ENCODE peak calls at places on chromosomes 6 and 20, in eight cellular contexts. M is heart right ventricle, T is IMR-90, B is transverse colon, Z is SK-N-SH, D is A549, R is Peyer's patch, F is lower leg skin. J is an unnamed sample.
A peak's percentile ranks its signal among the peaks of the same experiment; 100 is the strongest.

GRCh38 chr6:13953061-13953705 is 28.4 kb downstream of the RNF182 start:
- DNase-seq in M (no peak), T (peak; percentile 51), B (no peak), Z (no peak), D (peak; percentile 19), R (no peak), F (no peak), J (peak; percentile 67)

GRCh38 chr20:62294516-62294915 is 8.3 kb upstream of the ADRM1 start:
- DNase-seq in M (no peak), T (no peak), B (no peak), Z (no peak), D (no peak), R (no peak), F (no peak), J (no peak)

GRCh38 chr20:40815156-40816038 is 126.4 kb upstream of the MAFB start:
- DNase-seq in M (no peak), T (no peak), B (no peak), Z (no peak), D (no peak), R (no peak), F (no peak), J (no peak)

GRCh38 chr20:36147707-36148106 is 6.8 kb upstream of the EPB41L1 start:
- DNase-seq in M (no peak), T (peak; percentile 81), B (no peak), Z (no peak), D (no peak), R (no peak), F (peak; percentile 85), J (no peak)

GRCh38 chr20:50837532-50838321 is 42.9 kb downstream of the BCAS4 start:
- DNase-seq in M (peak; percentile 41), T (peak; percentile 83), B (no peak), Z (no peak), D (no peak), R (peak; percentile 67), F (no peak), J (no peak)

GRCh38 chr6:5553767-5554166 is 292.5 kb downstream of the FARS2 start:
- DNase-seq in M (no peak), T (no peak), B (no peak), Z (no peak), D (no peak), R (no peak), F (no peak), J (no peak)

GRCh38 chr6:44096615-44097014 is 30.6 kb downstream of the MRPL14 start:
- DNase-seq in M (peak; percentile 67), T (peak; percentile 72), B (peak; percentile 81), Z (peak; percentile 86), D (peak; percentile 58), R (peak; percentile 70), F (peak; percentile 94), J (no peak)

GRCh38 chr20:36051318-36052116 is 83.1 kb downstream of the CNBD2 start:
- DNase-seq in M (no peak), T (no peak), B (no peak), Z (no peak), D (no peak), R (no peak), F (no peak), J (no peak)

GRCh38 chr6:160082627-160083026 is 39.0 kb upstream of the SLC22A1 start:
- DNase-seq in M (no peak), T (no peak), B (no peak), Z (no peak), D (no peak), R (no peak), F (no peak), J (no peak)

GRCh38 chr6:13451181-13451700 is 36.2 kb downstream of the GFOD1 start:
- DNase-seq in M (no peak), T (no peak), B (no peak), Z (no peak), D (no peak), R (no peak), F (peak; percentile 53), J (no peak)

GRCh38 chr20:31720486-31721407 is 1.9 kb downstream of the BCL2L1 start:
- DNase-seq in M (no peak), T (no peak), B (peak; percentile 60), Z (no peak), D (no peak), R (peak; percentile 22), F (no peak), J (no peak)

GRCh38 chr6:35954335-35954734 is 33.4 kb upstream of the SRPK1 start:
- DNase-seq in M (no peak), T (peak; percentile 27), B (no peak), Z (no peak), D (no peak), R (no peak), F (no peak), J (no peak)

GRCh38 chr6:35955521-35955920 is 34.6 kb upstream of the SRPK1 start:
- DNase-seq in M (no peak), T (no peak), B (no peak), Z (no peak), D (no peak), R (no peak), F (no peak), J (no peak)

GRCh38 chr6:35960192-35960591 is 39.3 kb upstream of the SRPK1 start:
- DNase-seq in M (no peak), T (peak; percentile 68), B (no peak), Z (no peak), D (no peak), R (no peak), F (no peak), J (no peak)

GRCh38 chr6:35955071-35955470 is 34.2 kb upstream of the SRPK1 start:
- DNase-seq in M (no peak), T (peak; percentile 64), B (no peak), Z (no peak), D (no peak), R (no peak), F (no peak), J (no peak)

DNA sequence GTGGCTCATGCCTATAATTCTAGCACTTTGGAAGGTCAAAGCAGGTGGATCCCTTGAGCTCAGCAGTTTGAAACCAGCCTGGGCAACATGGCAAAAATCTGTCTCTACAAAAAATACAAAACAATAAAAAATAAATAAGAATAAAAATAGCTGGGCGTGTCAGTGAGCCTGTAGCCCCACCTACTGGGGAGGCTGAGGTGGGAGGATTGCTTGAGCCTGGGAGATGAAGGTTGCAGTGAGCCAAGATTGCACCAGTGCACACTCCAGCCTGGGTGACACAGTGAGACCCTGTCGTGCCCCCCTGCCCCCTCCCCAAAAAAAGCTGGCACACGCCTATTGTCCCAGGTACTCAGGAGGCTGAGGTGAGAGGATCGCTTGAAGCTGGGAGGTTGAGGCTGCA is 35.1 kb upstream of the SRPK1 start:
- DNase-seq in M (no peak), T (no peak), B (no peak), Z (no peak), D (no peak), R (no peak), F (no peak), J (no peak)
- TF ChIP-seq CTCF in M (peak; percentile 32), T (peak; percentile 16), B (peak; percentile 23), Z (peak; percentile 40), D (peak; percentile 26), R (peak; percentile 10), F (no peak), J (peak; percentile 20)

GRCh38 chr6:85660181-85660611 is 17.5 kb upstream of the SYNCRIP start:
- DNase-seq in M (no peak), T (peak; percentile 98), B (no peak), Z (peak; percentile 64), D (peak; percentile 70), R (no peak), F (no peak), J (peak; percentile 57)
- H3K4me3 ChIP-seq in M (no peak overlapping the region), T (peak overlapping the region; percentile 2), B (no peak overlapping the region), Z (peak overlapping the region; percentile 46), D (no peak overlapping the region), R (no peak overlapping the region), F (no peak overlapping the region), J (no peak overlapping the region)

DNA sequence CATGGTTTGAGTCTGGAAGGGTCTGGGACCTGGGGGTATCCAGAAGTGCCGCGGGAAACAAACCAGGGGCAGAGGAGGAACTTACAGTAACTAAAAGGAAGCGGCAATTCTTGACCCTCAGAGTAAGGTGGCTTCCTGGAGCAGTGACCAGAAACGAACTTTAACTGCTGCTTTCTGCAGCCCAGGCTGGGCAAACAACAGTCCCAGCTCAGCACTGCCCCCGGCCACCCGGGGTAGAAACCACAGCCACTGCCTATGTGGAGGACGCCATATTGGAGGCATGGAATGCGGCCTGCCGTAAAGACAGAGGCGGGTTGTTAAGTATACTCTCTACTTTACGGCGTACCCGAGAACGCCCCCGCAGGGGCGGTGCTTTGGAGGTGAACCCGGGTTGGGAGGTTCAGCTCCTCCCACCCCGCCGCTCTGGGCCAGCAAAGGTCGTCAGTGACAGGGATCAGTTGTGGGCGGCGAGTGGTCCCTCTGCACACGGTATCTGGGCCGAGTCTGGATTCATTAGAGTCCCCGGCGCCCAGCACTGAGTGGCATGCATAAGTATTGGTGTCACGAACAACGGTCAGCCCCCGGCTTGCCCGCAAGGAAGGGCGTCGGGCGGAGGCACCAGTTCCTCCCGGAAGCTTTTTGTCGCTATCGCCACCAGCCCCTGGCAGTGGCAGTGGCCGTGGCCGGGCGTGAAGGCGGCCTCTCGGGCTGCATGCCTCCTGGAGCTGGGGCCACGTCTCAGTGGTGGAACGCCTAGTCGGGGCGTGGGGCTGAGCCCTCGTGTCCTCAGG is at the start of gene PDSS2:
- DNase-seq in M (peak; percentile 98), T (peak; percentile 95), B (peak; percentile 99), Z (peak; percentile 96), D (peak; percentile 95), R (peak; percentile 100), F (peak; percentile 99), J (peak; percentile 94)
- TF ChIP-seq CTCF in M (peak; percentile 51), T (peak; percentile 63), B (peak; percentile 17), Z (peak; percentile 71), D (peak; percentile 23), R (peak; percentile 27), F (no peak), J (peak; percentile 64)

DNA sequence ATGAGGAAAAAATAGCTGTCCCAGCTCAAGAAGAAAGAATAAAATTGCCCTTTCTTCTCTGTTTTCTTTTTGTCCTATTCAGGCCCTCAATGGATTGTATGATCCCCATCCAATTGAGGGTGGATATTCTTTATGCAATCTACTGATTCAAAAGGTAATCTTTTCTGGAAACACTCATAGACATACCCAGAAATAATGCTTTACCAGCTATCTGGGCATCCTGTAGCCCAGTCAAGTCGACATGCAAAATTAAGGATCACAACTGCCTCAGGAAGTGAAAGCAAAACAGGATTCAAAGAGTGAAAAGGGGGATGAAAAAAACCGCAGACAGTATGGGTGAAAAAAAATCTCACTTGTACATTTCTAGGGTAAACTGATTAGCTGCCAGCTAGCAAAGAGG is 410.1 kb downstream of the TBC1D32 start:
- DNase-seq in M (no peak), T (no peak), B (no peak), Z (no peak), D (no peak), R (no peak), F (no peak), J (no peak)
- H3K4me3 ChIP-seq in M (no peak overlapping the region), T (no peak overlapping the region), B (no peak overlapping the region), Z (no peak overlapping the region), D (no peak overlapping the region), R (no peak overlapping the region), F (no peak overlapping the region), J (no peak overlapping the region)

GRCh38 chr6:38337819-38338465 is 301.8 kb downstream of the BTBD9 start:
- DNase-seq in M (no peak), T (peak; percentile 88), B (no peak), Z (no peak), D (peak; percentile 60), R (no peak), F (no peak), J (no peak)
- TF ChIP-seq CTCF in M (no peak), T (peak; percentile 36), B (no peak), Z (peak; percentile 37), D (no peak), R (no peak), F (no peak), J (peak; percentile 22)

J was measured in kidney epithelial cell.